ENCODE peak calls at places on chromosomes 11 and 22, in nine cellular contexts. B, E, K, C, O, A, S, U and M are unnamed samples.

GRCh38 chr11:19848219-19848618 is 135.6 kb downstream of the NAV2 start:
- DNase-seq in B (no peak), E (no peak), K (no peak), C (no peak), O (no peak), A (no peak), S (no peak), U (no peak), M (no peak)

GRCh38 chr11:72333657-72334056 is 89.7 kb upstream of the PHOX2A start:
- DNase-seq in B (no peak), E (no peak), K (no peak), C (no peak), O (no peak), A (no peak), S (peak; percentile 8), U (no peak), M (no peak)

GRCh38 chr22:28873183-28873964 is 10.0 kb upstream of the ZNRF3 start:
- DNase-seq in B (no peak), E (no peak), K (no peak), C (no peak), O (no peak), A (no peak), S (no peak), U (no peak), M (no peak)

GRCh38 chr11:111977141-111978027 is 40.2 kb downstream of the DIXDC1 start:
- DNase-seq in B (peak; percentile 45), E (peak; percentile 72), K (peak; percentile 29), C (peak; percentile 93), O (no peak), A (peak; percentile 84), S (peak; percentile 3), U (peak; percentile 56), M (no peak)

GRCh38 chr22:39253427-39254070 is 8.8 kb upstream of the PDGFB start:
- DNase-seq in B (peak; percentile 92), E (peak; percentile 67), K (peak; percentile 72), C (peak; percentile 80), O (no peak), A (no peak), S (no peak), U (peak; percentile 92), M (peak; percentile 50)

GRCh38 chr22:33864723-33865130 is 55.5 kb downstream of the LARGE1 start:
- DNase-seq in B (no peak), E (peak; percentile 56), K (no peak), C (no peak), O (no peak), A (no peak), S (no peak), U (no peak), M (no peak)

GRCh38 chr11:62985351-62985750 is 584 bp upstream of the SLC22A6 start:
- DNase-seq in B (no peak), E (no peak), K (no peak), C (no peak), O (no peak), A (no peak), S (no peak), U (no peak), M (no peak)

GRCh38 chr11:124277207-124277606 is 21.0 kb downstream of the OR8G5 start:
- DNase-seq in B (no peak), E (no peak), K (no peak), C (no peak), O (no peak), A (no peak), S (no peak), U (no peak), M (no peak)

GRCh38 chr22:30182365-30182764 is 64.2 kb downstream of the LIF start:
- DNase-seq in B (peak; percentile 39), E (no peak), K (no peak), C (no peak), O (no peak), A (no peak), S (no peak), U (no peak), M (no peak)

GRCh38 chr11:20125927-20126326 is 34.3 kb downstream of the DBX1 start:
- DNase-seq in B (no peak), E (no peak), K (peak; percentile 11), C (no peak), O (no peak), A (no peak), S (no peak), U (no peak), M (no peak)

GRCh38 chr11:37942081-37942480 is 1344.0 kb upstream of the RAG2 start:
- DNase-seq in B (peak; percentile 4), E (no peak), K (no peak), C (no peak), O (no peak), A (no peak), S (no peak), U (no peak), M (no peak)

GRCh38 chr22:49255741-49256318 is 571.8 kb downstream of the BRD1 start:
- DNase-seq in B (no peak), E (no peak), K (no peak), C (peak; percentile 35), O (no peak), A (no peak), S (no peak), U (no peak), M (no peak)

GRCh38 chr11:71282581-71283351 is 30.4 kb upstream of the SHANK2 start:
- DNase-seq in B (no peak), E (no peak), K (no peak), C (no peak), O (no peak), A (peak; percentile 52), S (no peak), U (peak; percentile 45), M (no peak)

GRCh38 chr22:42816339-42816738 is 40.7 kb downstream of the ARFGAP3 start:
- DNase-seq in B (no peak), E (no peak), K (no peak), C (no peak), O (no peak), A (no peak), S (no peak), U (no peak), M (no peak)

GRCh38 chr11:72631806-72632731 is 42.2 kb downstream of the PDE2A start:
- DNase-seq in B (peak; percentile 86), E (peak; percentile 79), K (no peak), C (peak; percentile 72), O (no peak), A (no peak), S (no peak), U (peak; percentile 28), M (no peak)

GRCh38 chr11:23869673-23870072 is 627.2 kb upstream of the LUZP2 start:
- DNase-seq in B (no peak), E (no peak), K (no peak), C (no peak), O (no peak), A (no peak), S (no peak), U (no peak), M (no peak)

GRCh38 chr11:2300936-2301630 is 635 bp downstream of the C11orf21 start:
- DNase-seq in B (no peak), E (no peak), K (no peak), C (no peak), O (no peak), A (peak; percentile 68), S (no peak), U (no peak), M (no peak)

GRCh38 chr22:37079668-37080171 is 28.2 kb downstream of the KCTD17 start:
- DNase-seq in B (peak; percentile 55), E (no peak), K (peak; percentile 21), C (no peak), O (peak; percentile 76), A (no peak), S (peak; percentile 79), U (peak; percentile 31), M (no peak)

GRCh38 chr11:102592634-102593581 is 32.2 kb downstream of the MMP20 start:
- DNase-seq in B (peak; percentile 46), E (no peak), K (no peak), C (no peak), O (no peak), A (no peak), S (no peak), U (no peak), M (no peak)

GRCh38 chr11:2377511-2378443 is 667 bp downstream of the CD81 start:
- DNase-seq in B (peak; percentile 58), E (peak; percentile 75), K (no peak), C (peak; percentile 88), O (peak; percentile 55), A (peak; percentile 85), S (peak; percentile 57), U (peak; percentile 79), M (no peak)

DNA sequence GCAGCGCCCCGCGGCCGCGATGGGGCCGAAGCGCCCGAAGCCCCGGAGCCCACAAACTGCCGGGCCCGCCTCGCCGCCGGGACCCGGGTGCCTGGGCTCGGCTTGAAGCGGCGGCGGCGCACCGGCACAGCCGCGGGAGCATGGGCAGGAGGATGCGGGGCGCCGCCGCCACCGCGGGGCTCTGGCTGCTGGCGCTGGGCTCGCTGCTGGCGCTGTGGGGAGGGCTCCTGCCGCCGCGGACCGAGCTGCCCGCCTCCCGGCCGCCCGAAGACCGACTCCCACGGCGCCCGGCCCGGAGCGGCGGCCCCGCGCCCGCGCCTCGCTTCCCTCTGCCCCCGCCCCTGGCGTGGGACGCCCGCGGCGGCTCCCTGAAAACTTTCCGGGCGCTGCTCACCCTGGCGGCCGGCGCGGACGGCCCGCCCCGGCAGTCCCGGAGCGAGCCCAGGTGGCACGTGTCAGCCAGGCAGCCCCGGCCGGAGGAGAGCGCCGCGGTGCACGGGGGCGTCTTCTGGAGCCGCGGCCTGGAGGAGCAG is 303 bp downstream of the FJX1 start:
- DNase-seq in B (no peak), E (peak; percentile 16), K (no peak), C (no peak), O (no peak), A (peak; percentile 71), S (no peak), U (peak; percentile 28), M (no peak)
- H3K27ac ChIP-seq in B (peak overlapping the region; percentile 92), E (peak overlapping the region; percentile 83), K (peak overlapping the region; percentile 87), C (peak overlapping the region; percentile 60), O (no peak overlapping the region), A (peak overlapping the region; percentile 58), S (no peak overlapping the region), U (peak overlapping the region; percentile 70), M (peak overlapping the region; percentile 98)

GRCh38 chr11:107836811-107837210 is 21.8 kb downstream of the SLC35F2 start:
- DNase-seq in B (no peak), E (no peak), K (no peak), C (no peak), O (no peak), A (no peak), S (no peak), U (no peak), M (no peak)
- H3K27ac ChIP-seq in B (no peak overlapping the region), E (no peak overlapping the region), K (no peak overlapping the region), C (no peak overlapping the region), O (no peak overlapping the region), A (no peak overlapping the region), S (no peak overlapping the region), U (no peak overlapping the region), M (no peak overlapping the region)

DNA sequence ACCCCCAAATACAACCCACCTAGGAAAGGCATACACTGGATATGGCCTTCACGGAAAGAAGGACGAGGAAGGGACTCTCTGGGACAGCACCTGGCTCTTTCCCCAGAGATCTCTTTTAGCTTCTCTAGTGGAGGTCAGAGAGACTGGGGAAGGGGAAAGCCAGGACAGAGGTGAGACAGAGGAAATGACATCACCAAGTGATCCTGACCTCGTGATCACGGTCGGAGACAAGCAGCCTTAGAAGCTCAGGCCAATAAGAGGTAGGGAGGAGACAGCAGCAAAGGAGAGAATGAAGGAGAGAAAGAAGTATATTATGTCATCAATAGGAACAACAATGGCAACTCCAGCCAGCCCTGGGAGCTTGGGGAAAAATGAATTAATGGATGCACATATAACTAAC is 15.4 kb upstream of the TMPRSS13 start:
- DNase-seq in B (no peak), E (no peak), K (no peak), C (no peak), O (no peak), A (no peak), S (no peak), U (no peak), M (no peak)
- H3K27ac ChIP-seq in B (peak overlapping the region; percentile 24), E (peak overlapping the region; percentile 2), K (no peak overlapping the region), C (no peak overlapping the region), O (no peak overlapping the region), A (no peak overlapping the region), S (no peak overlapping the region), U (no peak overlapping the region), M (no peak overlapping the region)

GRCh38 chr11:27443746-27444465 is 28.7 kb downstream of the LGR4 start:
- DNase-seq in B (no peak), E (no peak), K (no peak), C (no peak), O (no peak), A (no peak), S (no peak), U (no peak), M (no peak)
- H3K27ac ChIP-seq in B (no peak overlapping the region), E (no peak overlapping the region), K (no peak overlapping the region), C (no peak overlapping the region), O (no peak overlapping the region), A (no peak overlapping the region), S (no peak overlapping the region), U (peak overlapping the region; percentile 43), M (no peak overlapping the region)